ENCODE peak calls at places on chromosomes 12 and 14, in six cellular contexts. W, X, O, G, E and V are unnamed samples.

GRCh38 chr12:130971871-130972588 is 18.3 kb downstream of the ADGRD1 start:
- ATAC-seq in O (no peak), G (no peak), X (no peak), W (no peak), E (peak; percentile 82), V (peak; percentile 56)

GRCh38 chr12:66898700-66899469 is 220.0 kb upstream of the GRIP1 start:
- ATAC-seq in E (no peak), X (no peak), W (no peak), O (no peak), G (no peak), V (no peak)

GRCh38 chr14:93838253-93838652 is 50.0 kb upstream of the PRIMA1 start:
- ATAC-seq in X (no peak), O (no peak), W (no peak), E (no peak), G (no peak), V (no peak)

GRCh38 chr14:52402812-52403526 is 88.9 kb downstream of the PTGER2 start:
- ATAC-seq in G (no peak), E (no peak), O (no peak), W (no peak), X (peak; percentile 74), V (no peak)

GRCh38 chr12:48165089-48166031 is 8.0 kb upstream of the ASB8 start:
- ATAC-seq in W (peak; percentile 82), E (peak; percentile 48), O (no peak), X (peak; percentile 82), G (peak; percentile 74), V (no peak)

GRCh38 chr12:77082021-77082420 is 16.7 kb upstream of the E2F7 start:
- ATAC-seq in X (peak; percentile 68), G (no peak), E (no peak), W (no peak), O (no peak), V (no peak)

GRCh38 chr12:112282920-112283319 is 99.3 kb downstream of the HECTD4 start:
- ATAC-seq in G (no peak), O (no peak), E (no peak), W (no peak), X (no peak), V (no peak)

GRCh38 chr12:51917746-51918453 is 10.6 kb downstream of the ACVRL1 start:
- ATAC-seq in O (no peak), W (peak; percentile 80), X (no peak), G (no peak), E (peak; percentile 55), V (no peak)

GRCh38 chr12:47779943-47780504 is 7.0 kb downstream of the SLC48A1 start:
- ATAC-seq in X (no peak), G (peak; percentile 13), W (no peak), O (no peak), E (no peak), V (no peak)

GRCh38 chr14:70382556-70382955 is 23.1 kb upstream of the COX16 start:
- ATAC-seq in X (no peak), G (no peak), O (no peak), W (no peak), E (no peak), V (no peak)
- TF ChIP-seq EP300 in X (no peak), G (no peak), O (no peak), W (no peak), E (no peak), V (no peak)

GRCh38 chr14:22837750-22838538 is 1.6 kb downstream of the MMP14 start:
- ATAC-seq in O (no peak), G (peak; percentile 51), X (no peak), W (no peak), E (peak; percentile 1), V (peak; percentile 78)
- TF ChIP-seq POLR2A in O (no peak), G (no peak), X (no peak), W (no peak), E (no peak), V (peak; percentile 60)

DNA sequence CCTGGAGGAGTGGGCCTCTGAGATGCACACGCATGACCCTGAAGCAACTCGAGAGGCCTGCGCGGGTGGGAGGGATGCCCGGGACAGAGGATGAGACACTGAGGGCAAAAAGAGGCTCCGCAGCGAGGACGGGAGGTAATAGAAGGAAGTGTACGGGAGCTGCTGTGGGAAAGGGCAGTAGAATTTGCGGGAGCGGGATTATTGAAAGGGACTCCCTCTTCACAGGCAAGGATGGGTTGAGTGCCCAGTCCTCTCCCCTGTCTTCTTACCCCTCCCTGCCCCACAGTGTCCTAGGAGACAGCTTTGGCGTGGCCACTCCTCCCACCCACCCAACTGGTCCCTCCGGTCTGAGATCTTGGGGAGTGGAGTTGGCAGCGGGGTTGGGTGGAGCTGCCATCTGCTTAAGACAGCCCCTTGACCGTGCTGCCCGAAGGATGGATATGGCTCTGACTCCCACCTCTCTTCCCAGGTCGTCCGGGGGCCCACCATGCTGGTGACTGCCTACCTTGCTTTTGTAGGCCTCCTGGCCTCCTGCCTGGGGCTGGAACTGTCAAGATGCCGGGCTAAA is 15.7 kb upstream of the ESPL1 start:
- ATAC-seq in O (peak; percentile 3), X (peak; percentile 34), W (peak; percentile 3), E (peak; percentile 8), G (peak; percentile 73), V (no peak)
- TF ChIP-seq CTCF in O (no peak), X (no peak), W (no peak), E (no peak), G (no peak), V (no peak)

GRCh38 chr12:27193854-27194544 is 50.1 kb upstream of the STK38L start:
- ATAC-seq in X (no peak), W (no peak), E (no peak), G (peak; percentile 74), O (peak; percentile 33), V (peak; percentile 83)

GRCh38 chr12:27191531-27191930 is 52.6 kb upstream of the STK38L start:
- ATAC-seq in O (no peak), E (no peak), X (no peak), G (no peak), W (no peak), V (no peak)

GRCh38 chr12:27192118-27192802 is 51.8 kb upstream of the STK38L start:
- ATAC-seq in O (no peak), X (peak; percentile 31), G (no peak), E (no peak), W (no peak), V (no peak)

GRCh38 chr12:27193106-27193505 is 51.0 kb upstream of the STK38L start:
- ATAC-seq in G (peak; percentile 61), O (no peak), X (peak; percentile 41), W (no peak), E (no peak), V (peak; percentile 11)

DNA sequence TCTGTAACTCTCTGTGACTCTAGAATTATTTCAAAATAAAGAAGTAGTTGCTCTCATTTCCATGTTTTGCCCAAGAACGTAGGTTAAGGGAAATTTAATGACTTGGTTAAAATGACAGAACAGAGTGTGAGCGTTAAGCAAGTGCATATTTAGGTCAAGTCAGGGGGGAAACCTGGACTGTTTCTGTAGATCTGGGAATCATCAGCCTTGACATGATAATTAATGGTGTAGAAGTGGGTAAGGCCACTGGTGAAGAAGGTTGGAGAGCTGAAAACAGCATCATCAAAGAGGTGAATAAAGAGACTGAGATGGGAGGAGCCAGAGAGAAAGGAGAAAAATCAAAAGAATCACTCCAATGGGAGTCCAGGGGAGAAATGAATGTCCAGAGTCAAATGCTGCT is 49.4 kb upstream of the STK38L start:
- ATAC-seq in O (no peak), X (no peak), E (no peak), G (no peak), W (no peak), V (no peak)
- TF ChIP-seq EP300 in O (no peak), X (no peak), E (no peak), G (no peak), W (no peak), V (peak; percentile 33)